ENCODE peak calls at places on chromosomes 4 and X, in ten cellular contexts. W is caudate nucleus; J is ureter; M is substantia nigra; L is fibroblast of the aortic adventitia; Y is aorta; R is cardiac fibroblast; G is CD4-positive, alpha-beta T cell; I is endothelial cell of umbilical vein; N is GM13977. F is an unnamed sample.

GRCh38 chr4:73067971-73068394 is 1.5 kb downstream of the COX18 start:
- DNase-seq in Y (no peak), L (no peak), G (no peak), W (no peak), M (no peak), N (no peak), I (no peak), J (no peak), R (peak), F (no peak)

GRCh38 chr4:88003261-88003660 is 4.2 kb upstream of the PKD2 start:
- DNase-seq in L (no peak), W (no peak), N (no peak), M (no peak), R (no peak), Y (no peak), I (no peak), J (no peak), G (no peak), F (no peak)

GRCh38 chr4:173489514-173489913 is 40.5 kb downstream of the HAND2 start:
- DNase-seq in I (no peak), Y (no peak), J (no peak), M (no peak), W (no peak), R (peak), L (peak), G (no peak), N (no peak), F (peak)

GRCh38 chr4:6448476-6449170 is 23.8 kb downstream of the PPP2R2C start:
- DNase-seq in M (no peak), N (no peak), I (no peak), L (no peak), W (no peak), J (no peak), G (no peak), R (no peak), Y (peak), F (no peak)

GRCh38 chr4:88216395-88216794 is 58.0 kb upstream of the ABCG2 start:
- DNase-seq in W (no peak), I (no peak), G (no peak), J (no peak), M (no peak), Y (no peak), N (no peak), R (no peak), L (no peak), F (no peak)

GRCh38 chr4:155675709-155676429 is 9.2 kb downstream of the GUCY1A1 start:
- DNase-seq in J (no peak), N (no peak), M (no peak), I (no peak), L (no peak), W (no peak), R (no peak), G (no peak), Y (no peak), F (no peak)

GRCh38 chr4:92629302-92629701 is 325.5 kb downstream of the GRID2 start:
- DNase-seq in I (no peak), L (no peak), Y (no peak), J (no peak), M (no peak), N (no peak), R (no peak), W (no peak), G (no peak), F (no peak)

GRCh38 chr4:174122705-174123104 is 160.8 kb downstream of the FBXO8 start:
- DNase-seq in G (no peak), N (no peak), Y (no peak), J (no peak), I (no peak), L (peak), R (peak), M (no peak), W (no peak), F (no peak)

GRCh38 chr4:156781852-156782251 is 189.7 kb downstream of the PDGFC start:
- DNase-seq in M (no peak), R (peak), Y (no peak), G (no peak), W (no peak), L (peak), N (no peak), J (no peak), I (no peak), F (no peak)

GRCh38 chr4:1986578-1987210 is 22.1 kb downstream of the NELFA start:
- DNase-seq in M (no peak), R (no peak), Y (no peak), I (no peak), W (no peak), N (no peak), J (no peak), L (no peak), G (no peak), F (no peak)

GRCh38 chrX:154714925-154715324 is 36.0 kb downstream of the GAB3 start:
- DNase-seq in L (peak), I (peak), J (peak), G (peak), Y (no peak), M (no peak), W (peak), R (peak), N (peak), F (no peak)

GRCh38 chr4:189294570-189294969 is 646.1 kb upstream of the FRG1 start:
- DNase-seq in Y (no peak), R (no peak), M (no peak), W (no peak), I (no peak), J (no peak), N (no peak), L (no peak), G (no peak), F (no peak)

GRCh38 chrX:75076429-75076828 is 79.7 kb downstream of the ABCB7 start:
- DNase-seq in G (no peak), L (no peak), Y (no peak), M (no peak), J (no peak), N (no peak), I (no peak), W (no peak), R (no peak), F (no peak)

GRCh38 chrX:49308604-49309269 is 5.3 kb downstream of the GAGE10 start:
- DNase-seq in L (peak), M (no peak), Y (no peak), N (no peak), G (peak), W (no peak), R (peak), I (peak), J (no peak), F (peak)

GRCh38 chrX:10280061-10280460 is 123.3 kb downstream of the CLCN4 start:
- DNase-seq in M (no peak), W (no peak), J (no peak), N (no peak), I (no peak), R (no peak), Y (no peak), L (no peak), G (no peak), F (no peak)

GRCh38 chrX:77404318-77404878 is 42.8 kb upstream of the FGF16 start:
- DNase-seq in N (no peak), I (no peak), G (no peak), R (no peak), W (no peak), J (no peak), Y (no peak), L (peak), M (no peak), F (no peak)

GRCh38 chrX:107752037-107752436 is 23.6 kb downstream of the TSC22D3 start:
- DNase-seq in L (no peak), J (no peak), I (no peak), W (no peak), G (no peak), M (no peak), R (no peak), Y (peak), N (no peak), F (no peak)

GRCh38 chr4:151576627-151577026 is 167.7 kb downstream of the FHIP1A start:
- DNase-seq in R (no peak), M (no peak), J (no peak), W (no peak), I (no peak), L (no peak), G (no peak), N (no peak), Y (no peak), F (no peak)